ENCODE peak calls at places on chromosomes 12 and 14, in six cellular contexts. U is tibial nerve, K is transverse colon, Y is bronchial epithelial cell, L is HFF-Myc, N is left lung. W is an unnamed sample.

GRCh38 chr14:104975481-104976197 is 2.5 kb downstream of the AHNAK2 start:
- DNase-seq in U (no peak), K (no peak), Y (no peak), L (no peak), N (no peak), W (no peak)

GRCh38 chr12:41983394-41983793 is 161.3 kb downstream of the GXYLT1 start:
- DNase-seq in U (no peak), K (no peak), Y (no peak), L (no peak), N (no peak), W (no peak)

GRCh38 chr12:85588221-85588620 is 248.0 kb downstream of the RASSF9 start:
- DNase-seq in U (no peak), K (no peak), Y (no peak), L (no peak), N (no peak), W (no peak)

GRCh38 chr12:66984962-66985361 is 284.2 kb upstream of the CAND1 start:
- DNase-seq in U (no peak), K (no peak), Y (peak; percentile 55), L (no peak), N (no peak), W (no peak)

GRCh38 chr12:132151145-132151765 is 7.0 kb downstream of the NOC4L start:
- DNase-seq in U (no peak), K (peak; percentile 6), Y (no peak), L (no peak), N (peak; percentile 30), W (no peak)

GRCh38 chr12:96170762-96171161 is 23.4 kb upstream of the ELK3 start:
- DNase-seq in U (no peak), K (no peak), Y (no peak), L (no peak), N (no peak), W (no peak)

GRCh38 chr12:118430516-118430915 is 54.2 kb downstream of the SUDS3 start:
- DNase-seq in U (no peak), K (no peak), Y (peak; percentile 37), L (no peak), N (no peak), W (no peak)

GRCh38 chr14:30240685-30241084 is 313.0 kb upstream of the PRKD1 start:
- DNase-seq in U (no peak), K (no peak), Y (no peak), L (no peak), N (no peak), W (no peak)

GRCh38 chr14:105422695-105423487 is 3.3 kb downstream of the MTA1 start:
- DNase-seq in U (no peak), K (no peak), Y (no peak), L (no peak), N (no peak), W (no peak)

GRCh38 chr12:124044809-124045321 is 71.8 kb downstream of the ZNF664 start:
- DNase-seq in U (no peak), K (no peak), Y (peak; percentile 71), L (no peak), N (no peak), W (no peak)

GRCh38 chr14:37650356-37651037 is 55.1 kb downstream of the TTC6 start:
- DNase-seq in U (no peak), K (no peak), Y (no peak), L (no peak), N (no peak), W (no peak)

GRCh38 chr12:113933201-113933786 is 32.8 kb downstream of the RBM19 start:
- DNase-seq in U (no peak), K (no peak), Y (no peak), L (peak; percentile 42), N (no peak), W (peak; percentile 7)

GRCh38 chr12:6532927-6533652 is 1.2 kb upstream of the GAPDH start:
- DNase-seq in U (no peak), K (peak; percentile 73), Y (peak; percentile 72), L (no peak), N (peak; percentile 72), W (no peak)

GRCh38 chr12:112418248-112418595 is 525 bp upstream of the PTPN11 start:
- DNase-seq in U (no peak), K (no peak), Y (no peak), L (no peak), N (no peak), W (no peak)

GRCh38 chr12:112418596-112419268 is at the start of gene PTPN11:
- DNase-seq in U (peak; percentile 74), K (peak; percentile 92), Y (peak; percentile 54), L (no peak), N (peak; percentile 90), W (no peak)

GRCh38 chr12:112420740-112421139 is 2.0 kb downstream of the PTPN11 start:
- DNase-seq in U (no peak), K (no peak), Y (no peak), L (no peak), N (no peak), W (no peak)

GRCh38 chr12:112421363-112421762 is 2.6 kb downstream of the PTPN11 start:
- DNase-seq in U (no peak), K (no peak), Y (no peak), L (no peak), N (no peak), W (no peak)

GRCh38 chr12:112419269-112420133 is 754 bp downstream of the PTPN11 start:
- DNase-seq in U (peak; percentile 58), K (peak; percentile 61), Y (peak; percentile 80), L (no peak), N (peak; percentile 58), W (no peak)
- TF ChIP-seq CTCF in U (no peak), K (no peak), Y (no peak), L (no peak), N (no peak), W (no peak)

GRCh38 chr12:115421350-115421749 is 737.4 kb upstream of the TBX3 start:
- DNase-seq in U (no peak), K (no peak), Y (no peak), L (no peak), N (no peak), W (no peak)
- H3K4me3 ChIP-seq in U (no peak overlapping the region), K (no peak overlapping the region), Y (no peak overlapping the region), L (no peak overlapping the region), N (no peak overlapping the region), W (no peak overlapping the region)

GRCh38 chr12:3743803-3744202 is 9.1 kb downstream of the CRACR2A start:
- DNase-seq in U (no peak), K (no peak), Y (no peak), L (no peak), N (no peak), W (no peak)

GRCh38 chr12:3746758-3747157 is 6.2 kb downstream of the CRACR2A start:
- DNase-seq in U (no peak), K (no peak), Y (no peak), L (no peak), N (no peak), W (no peak)

GRCh38 chr12:3745152-3745551 is 7.8 kb downstream of the CRACR2A start:
- DNase-seq in U (no peak), K (no peak), Y (no peak), L (no peak), N (no peak), W (no peak)

GRCh38 chr12:3741882-3742672 is 10.8 kb downstream of the CRACR2A start:
- DNase-seq in U (no peak), K (no peak), Y (no peak), L (no peak), N (no peak), W (no peak)

DNA sequence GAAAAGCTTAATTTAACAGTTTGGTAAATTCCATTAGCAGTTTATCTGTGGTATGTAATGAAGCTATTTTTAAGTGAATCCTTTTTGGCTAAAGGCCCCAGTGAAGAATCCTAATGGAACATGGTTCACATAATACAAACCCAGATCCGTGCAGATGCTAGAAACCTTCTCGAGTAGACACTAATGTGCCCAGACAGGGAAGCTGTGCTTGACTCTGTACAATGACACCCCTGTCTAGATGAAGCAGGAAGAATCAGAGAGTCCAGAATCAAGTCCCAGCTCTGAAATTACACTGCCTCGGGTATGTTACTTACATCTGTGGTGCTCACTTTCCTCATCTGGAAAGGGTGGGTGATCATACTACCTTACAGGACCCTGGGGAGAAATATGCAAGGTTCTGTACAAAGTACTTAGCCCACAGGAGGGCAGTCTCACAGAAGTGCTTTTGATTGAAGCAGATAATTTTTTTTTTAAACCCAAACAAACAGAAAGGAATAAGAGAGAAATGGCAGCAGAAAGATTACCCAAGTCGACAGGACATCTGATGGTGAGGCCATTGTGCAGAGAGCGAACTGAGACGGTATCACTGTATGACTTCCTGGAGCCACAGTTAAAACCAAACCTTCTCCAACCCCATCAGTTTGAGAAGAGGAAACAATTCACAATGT is 8.6 kb downstream of the CRACR2A start:
- DNase-seq in U (no peak), K (no peak), Y (no peak), L (no peak), N (no peak), W (no peak)
- TF ChIP-seq CTCF in U (no peak), K (no peak), Y (no peak), L (no peak), N (no peak), W (no peak)

GRCh38 chr12:1080520-1081223 is 89.6 kb downstream of the ERC1 start:
- DNase-seq in U (no peak), K (no peak), Y (no peak), L (no peak), N (no peak), W (no peak)

GRCh38 chr12:1077036-1077803 is 86.2 kb downstream of the ERC1 start:
- DNase-seq in U (no peak), K (no peak), Y (no peak), L (no peak), N (no peak), W (no peak)

GRCh38 chr12:1083086-1083887 is 92.3 kb downstream of the ERC1 start:
- DNase-seq in U (no peak), K (no peak), Y (no peak), L (no peak), N (no peak), W (no peak)

GRCh38 chr12:1073652-1074051 is 82.6 kb downstream of the ERC1 start:
- DNase-seq in U (no peak), K (no peak), Y (no peak), L (no peak), N (no peak), W (no peak)

DNA sequence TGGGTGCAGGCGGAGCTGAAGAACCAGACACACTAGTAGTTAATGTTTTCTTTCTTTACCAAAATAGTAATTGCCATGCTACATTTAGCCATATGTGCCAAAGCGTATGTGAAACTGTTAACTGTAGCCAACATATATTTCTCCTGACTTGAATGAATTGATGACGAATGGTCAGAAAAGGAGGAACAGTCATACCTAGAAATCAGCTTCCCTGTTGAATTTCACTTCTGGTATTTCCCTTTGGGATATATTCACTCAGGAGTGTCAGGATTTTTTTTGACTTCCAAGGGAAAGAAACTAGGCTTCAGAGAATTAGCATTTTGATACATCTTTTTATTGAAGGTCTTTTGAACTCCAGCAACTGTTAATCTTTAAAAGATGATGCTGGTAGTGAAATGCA is 87.0 kb downstream of the ERC1 start:
- DNase-seq in U (no peak), K (no peak), Y (peak; percentile 7), L (no peak), N (no peak), W (no peak)
- H3K4me3 ChIP-seq in U (no peak overlapping the region), K (no peak overlapping the region), Y (no peak overlapping the region), L (no peak overlapping the region), N (no peak overlapping the region), W (no peak overlapping the region)

DNA sequence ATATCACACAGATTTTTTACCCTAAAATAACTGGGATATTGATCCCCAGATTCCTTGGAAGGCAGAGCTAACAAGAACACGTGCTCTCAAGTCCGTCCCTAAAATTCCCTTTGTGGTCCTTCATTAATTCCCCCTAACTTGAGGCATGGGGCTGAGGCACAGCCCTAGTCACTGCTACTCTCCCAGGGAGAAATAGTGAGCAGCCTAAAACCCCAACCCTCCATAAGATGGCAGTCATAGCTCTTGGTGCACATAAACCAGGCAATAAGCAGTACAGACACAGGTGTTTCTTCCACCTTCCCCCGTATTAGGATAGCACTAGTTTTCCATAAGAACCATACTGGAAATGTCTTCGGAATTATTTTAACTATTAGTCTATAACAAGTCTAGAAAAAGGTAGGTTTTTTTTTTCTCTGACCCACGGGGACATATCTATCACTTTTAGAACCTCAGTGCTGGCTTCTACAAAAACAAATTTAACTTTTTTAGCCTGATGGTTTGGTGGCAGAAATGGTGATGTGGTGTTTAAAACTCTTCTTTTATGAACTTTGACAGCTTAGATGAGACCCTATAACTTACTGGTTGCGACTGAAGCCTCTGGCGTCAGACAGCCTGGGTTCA is 3.1 kb upstream of the ARHGEF40 start:
- DNase-seq in U (no peak), K (no peak), Y (peak; percentile 33), L (no peak), N (no peak), W (no peak)
- TF ChIP-seq CTCF in U (no peak), K (no peak), Y (peak; percentile 38), L (no peak), N (no peak), W (peak; percentile 20)

W was measured in BJ.